ENCODE peak calls at places on chromosomes 7 and 10, in seven cellular contexts. M is activated naive CD4-positive, alpha-beta T cell; U is mesendoderm; N is NCI-H2081 treated with DMSO at 0.1 percent for 48 hours; Y is lower lobe of right lung; T is activated CD4-positive, CD25-positive, alpha-beta regulatory T cell; E is stimulated activated CD4-positive, alpha-beta T cell treated with anti-CD3 and anti-CD28 coated beads, TNF-alpha, amount 100 ng/mL, for 1 hour. P is an unnamed sample.

GRCh38 chr7:43639858-43640491 is 57.1 kb downstream of the STK17A start:
- DNase-seq in E (no peak), N (peak; percentile 73), Y (peak; percentile 63), M (no peak), T (no peak), U (peak; percentile 40), P (no peak)

GRCh38 chr10:106111241-106111640 is 1053.3 kb downstream of the SORCS1 start:
- DNase-seq in M (no peak), U (no peak), N (no peak), Y (no peak), T (no peak), E (no peak), P (no peak)

GRCh38 chr7:143321242-143321641 is 5.3 kb downstream of the CLCN1 start:
- DNase-seq in M (no peak), U (no peak), Y (no peak), N (no peak), E (no peak), T (no peak), P (no peak)

GRCh38 chr10:33098966-33099663 is 141.1 kb upstream of the ITGB1 start:
- DNase-seq in T (no peak), N (no peak), M (no peak), E (no peak), U (no peak), Y (no peak), P (no peak)

GRCh38 chr10:59283456-59284082 is 78.8 kb downstream of the FAM13C start:
- DNase-seq in E (no peak), T (no peak), U (peak; percentile 20), Y (no peak), N (no peak), M (no peak), P (no peak)

GRCh38 chr10:2094171-2094570 is 356.8 kb upstream of the ADARB2 start:
- DNase-seq in E (no peak), T (no peak), M (no peak), Y (no peak), U (no peak), N (no peak), P (no peak)

GRCh38 chr7:130481898-130482297 is 10.0 kb upstream of the MEST start:
- DNase-seq in N (no peak), Y (no peak), U (no peak), T (no peak), E (no peak), M (no peak), P (no peak)

GRCh38 chr7:114426380-114426779 is 11.8 kb downstream of the FOXP2 start:
- DNase-seq in M (no peak), U (no peak), E (no peak), Y (no peak), T (no peak), N (no peak), P (no peak)

GRCh38 chr7:77247206-77247850 is 47.7 kb upstream of the FGL2 start:
- DNase-seq in U (peak; percentile 82), N (peak; percentile 77), E (peak; percentile 72), Y (peak; percentile 77), M (peak; percentile 83), T (peak; percentile 90), P (peak; percentile 68)

GRCh38 chr10:95464280-95464679 is 96.9 kb downstream of the SORBS1 start:
- DNase-seq in E (no peak), Y (no peak), U (no peak), M (no peak), T (no peak), N (no peak), P (no peak)

GRCh38 chr7:68408873-68409272 is 1189.4 kb upstream of the AUTS2 start:
- DNase-seq in U (no peak), N (no peak), M (no peak), T (no peak), E (no peak), Y (no peak), P (no peak)

GRCh38 chr10:91247360-91248111 is 27.1 kb downstream of the PCGF5 start:
- DNase-seq in U (peak; percentile 25), N (no peak), M (no peak), E (no peak), T (no peak), Y (no peak), P (no peak)

GRCh38 chr7:99267530-99268360 is 4.9 kb upstream of the MYH16 start:
- DNase-seq in E (no peak), Y (no peak), M (no peak), U (no peak), N (no peak), T (no peak), P (no peak)

GRCh38 chr7:107130487-107131220 is 38.1 kb upstream of the HBP1 start:
- DNase-seq in Y (no peak), U (peak; percentile 63), N (no peak), T (no peak), M (no peak), E (no peak), P (no peak)

GRCh38 chr10:48309711-48310226 is 3.3 kb downstream of the MAPK8 start:
- DNase-seq in E (no peak), M (no peak), N (no peak), U (no peak), T (no peak), Y (no peak), P (no peak)

GRCh38 chr7:116139007-116139406 is 71.3 kb upstream of the TES start:
- DNase-seq in M (no peak), N (no peak), E (no peak), T (no peak), Y (no peak), U (peak; percentile 17), P (no peak)

GRCh38 chr7:41881313-41882130 is 178.6 kb upstream of the INHBA start:
- DNase-seq in N (no peak), M (peak; percentile 28), Y (peak; percentile 83), T (peak; percentile 50), E (no peak), U (no peak), P (peak; percentile 78)

GRCh38 chr10:63084690-63085377 is 48.3 kb upstream of the NRBF2 start:
- DNase-seq in U (no peak), T (no peak), Y (no peak), E (no peak), M (no peak), N (no peak), P (no peak)

GRCh38 chr10:127743205-127743604 is 6.2 kb downstream of the FOXI2 start:
- DNase-seq in N (no peak), U (no peak), T (no peak), M (no peak), Y (no peak), E (no peak), P (no peak)

GRCh38 chr7:99404235-99404976 is 4.0 kb downstream of the PDAP1 start:
- DNase-seq in E (no peak), Y (no peak), T (no peak), N (no peak), U (no peak), M (no peak), P (no peak)

GRCh38 chr7:66732439-66732838 is 8.1 kb upstream of the RABGEF1 start:
- DNase-seq in M (no peak), E (no peak), T (no peak), N (no peak), U (no peak), Y (no peak), P (no peak)

GRCh38 chr10:86255405-86256251 is 111.0 kb downstream of the GRID1 start:
- DNase-seq in Y (no peak), T (no peak), N (no peak), E (no peak), U (no peak), M (no peak), P (no peak)

GRCh38 chr10:34773617-34774261 is 41.4 kb downstream of the PARD3 start:
- DNase-seq in E (no peak), M (no peak), Y (no peak), N (no peak), T (no peak), U (no peak), P (no peak)

GRCh38 chr7:155863721-155864151 is 51.5 kb upstream of the SHH start:
- DNase-seq in E (no peak), T (no peak), N (no peak), U (no peak), M (no peak), Y (no peak), P (no peak)

GRCh38 chr10:11533328-11533781 is 78.1 kb downstream of the USP6NL start:
- DNase-seq in M (no peak), Y (no peak), T (no peak), N (no peak), U (peak; percentile 65), E (no peak), P (no peak)

GRCh38 chr7:28847681-28848080 is 110.4 kb downstream of the TRIL start:
- DNase-seq in N (no peak), M (no peak), U (no peak), T (no peak), Y (no peak), E (no peak), P (no peak)

GRCh38 chr10:61902448-61903183 is 1.1 kb downstream of the ARID5B start:
- DNase-seq in N (no peak), E (peak; percentile 33), U (peak; percentile 79), M (peak; percentile 65), T (peak; percentile 60), Y (peak; percentile 47), P (peak; percentile 47)

GRCh38 chr10:58796834-58797233 is 284.2 kb downstream of the BICC1 start:
- DNase-seq in N (no peak), Y (no peak), T (no peak), E (no peak), M (no peak), U (no peak), P (no peak)

GRCh38 chr10:123997486-123998196 is 95.8 kb downstream of the CHST15 start:
- DNase-seq in N (no peak), E (no peak), U (no peak), M (no peak), T (no peak), Y (peak; percentile 72), P (no peak)

GRCh38 chr7:117808273-117808868 is 64.9 kb downstream of the CTTNBP2 start:
- DNase-seq in U (no peak), Y (no peak), N (peak; percentile 84), E (no peak), M (no peak), T (no peak), P (no peak)

GRCh38 chr7:50477640-50478039 is 27.5 kb upstream of the FIGNL1 start:
- DNase-seq in N (peak; percentile 29), E (no peak), U (no peak), T (no peak), Y (no peak), M (no peak), P (no peak)

GRCh38 chr10:8159628-8160165 is 105.2 kb downstream of the GATA3 start:
- DNase-seq in U (no peak), T (no peak), M (no peak), Y (no peak), E (no peak), N (no peak), P (no peak)

GRCh38 chr7:139875821-139876241 is 46.8 kb downstream of the TBXAS1 start:
- DNase-seq in U (no peak), E (no peak), M (no peak), Y (peak; percentile 71), T (no peak), N (no peak), P (no peak)

GRCh38 chr10:116241025-116241424 is 32.0 kb downstream of the GFRA1 start:
- DNase-seq in M (no peak), U (no peak), Y (no peak), E (no peak), T (no peak), N (no peak), P (no peak)

GRCh38 chr7:115086146-115086841 is 164.4 kb downstream of the MDFIC start:
- DNase-seq in U (no peak), Y (no peak), N (no peak), M (no peak), E (no peak), T (no peak), P (no peak)

P was measured in naive thymus-derived CD8-positive, alpha-beta T cell.